ENCODE peak calls at places on chromosome 14, in five cellular contexts. A is mammary epithelial cell; Y is psoas muscle; Q is CD4-positive, alpha-beta memory T cell; R is CD8-positive, alpha-beta T cell. B is an unnamed sample.

GRCh38 chr14:58297412-58297761 is 968 bp upstream of the ARID4A start:
- DNase-seq in A (no peak), Y (no peak), R (peak; percentile 7), Q (no peak), B (peak; percentile 7)

GRCh38 chr14:31961881-31962280 is 115.2 kb upstream of the ARHGAP5 start:
- DNase-seq in A (no peak), Y (no peak), Q (no peak), R (no peak), B (no peak)

GRCh38 chr14:80629606-80630005 is 311.9 kb downstream of the CEP128 start:
- DNase-seq in Q (no peak), A (peak; percentile 29), R (no peak), Y (no peak), B (no peak)

GRCh38 chr14:102503576-102504224 is 5.9 kb downstream of the ANKRD9 start:
- DNase-seq in A (no peak), R (no peak), Y (no peak), Q (no peak), B (no peak)

GRCh38 chr14:36317650-36318049 is 2.8 kb downstream of the MBIP start:
- DNase-seq in Y (no peak), R (no peak), Q (no peak), A (peak; percentile 34), B (no peak)

GRCh38 chr14:95023886-95024285 is 133.4 kb downstream of the DICER1 start:
- DNase-seq in Q (no peak), R (no peak), Y (no peak), A (peak; percentile 33), B (no peak)

GRCh38 chr14:62269204-62269603 is 507.0 kb downstream of the SNAPC1 start:
- DNase-seq in A (peak; percentile 66), R (no peak), Q (no peak), Y (no peak), B (no peak)

GRCh38 chr14:76948213-76948947 is 80.1 kb downstream of the IRF2BPL start:
- DNase-seq in A (no peak), Q (no peak), Y (no peak), R (no peak), B (no peak)

GRCh38 chr14:101776315-101776714 is 14.8 kb downstream of the PPP2R5C start:
- DNase-seq in R (no peak), Y (no peak), Q (no peak), A (no peak), B (peak; percentile 15)

GRCh38 chr14:102560436-102561261 is 31.8 kb upstream of the RCOR1 start:
- DNase-seq in R (no peak), Q (no peak), Y (no peak), A (no peak), B (no peak)

GRCh38 chr14:64507376-64508156 is 3.0 kb downstream of the ZBTB1 start:
- DNase-seq in Q (no peak), A (peak; percentile 78), Y (no peak), R (peak; percentile 32), B (no peak)

GRCh38 chr14:101843665-101844064 is 82.2 kb downstream of the PPP2R5C start:
- DNase-seq in R (peak; percentile 60), A (no peak), Q (peak; percentile 65), Y (no peak), B (peak; percentile 80)

GRCh38 chr14:103064978-103065377 is 7.6 kb upstream of the CDC42BPB start:
- DNase-seq in A (no peak), R (no peak), Y (no peak), Q (no peak), B (no peak)

GRCh38 chr14:45947785-45948184 is 694.8 kb upstream of the MIS18BP1 start:
- DNase-seq in Y (no peak), R (no peak), Q (no peak), A (no peak), B (no peak)

DNA sequence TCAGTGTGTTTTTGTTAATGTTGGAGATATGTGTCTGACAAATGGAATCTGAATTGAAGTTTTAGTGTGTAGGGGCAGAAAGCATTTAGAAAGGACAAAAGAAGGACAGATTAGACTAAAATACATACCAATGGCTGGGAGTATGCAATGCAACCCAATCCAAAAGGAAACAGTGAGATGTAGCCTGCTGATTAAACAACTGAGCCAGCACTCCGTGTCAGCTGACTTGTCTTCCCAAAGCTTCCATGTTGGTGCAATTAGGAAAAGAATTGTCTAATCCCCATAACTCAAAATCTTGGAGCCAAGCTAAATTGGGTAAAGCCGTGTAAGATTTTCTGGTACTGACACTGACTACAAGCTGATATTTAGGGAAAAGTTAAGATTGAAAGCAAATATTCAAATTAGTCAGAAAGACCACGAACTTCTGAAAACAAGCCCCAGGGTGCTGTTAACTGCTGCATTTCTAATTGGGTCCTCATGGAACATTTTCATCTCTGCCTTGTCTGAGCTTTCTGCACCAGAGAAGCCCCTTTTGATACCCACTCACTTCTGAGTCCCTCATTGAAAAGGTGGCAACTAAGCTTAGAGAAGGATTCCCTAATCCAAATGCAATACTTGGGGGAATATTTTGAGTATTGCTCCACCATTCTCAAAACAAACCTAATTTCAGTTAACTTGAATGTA is 109.1 kb downstream of the DAD1 start:
- DNase-seq in R (no peak), Y (no peak), Q (no peak), A (no peak), B (no peak)
- H3K27me3 ChIP-seq in R (no peaks in the 10 kb centered on the region), Y (no peaks in the 10 kb centered on the region), Q (no peaks in the 10 kb centered on the region), A (peaks cover 5% of the 10 kb centered on the region), B (no peaks in the 10 kb centered on the region)

GRCh38 chr14:23173796-23174195 is 9.7 kb downstream of the SLC7A8 start:
- DNase-seq in Y (no peak), A (no peak), Q (no peak), R (no peak), B (no peak)

GRCh38 chr14:23172096-23172495 is 11.4 kb downstream of the SLC7A8 start:
- DNase-seq in A (peak; percentile 89), R (no peak), Y (no peak), Q (no peak), B (no peak)

GRCh38 chr14:23172572-23172971 is 10.9 kb downstream of the SLC7A8 start:
- DNase-seq in Y (no peak), A (no peak), R (no peak), Q (no peak), B (no peak)

GRCh38 chr14:23174266-23174665 is 9.2 kb downstream of the SLC7A8 start:
- DNase-seq in R (no peak), A (peak; percentile 73), Y (no peak), Q (no peak), B (no peak)

DNA sequence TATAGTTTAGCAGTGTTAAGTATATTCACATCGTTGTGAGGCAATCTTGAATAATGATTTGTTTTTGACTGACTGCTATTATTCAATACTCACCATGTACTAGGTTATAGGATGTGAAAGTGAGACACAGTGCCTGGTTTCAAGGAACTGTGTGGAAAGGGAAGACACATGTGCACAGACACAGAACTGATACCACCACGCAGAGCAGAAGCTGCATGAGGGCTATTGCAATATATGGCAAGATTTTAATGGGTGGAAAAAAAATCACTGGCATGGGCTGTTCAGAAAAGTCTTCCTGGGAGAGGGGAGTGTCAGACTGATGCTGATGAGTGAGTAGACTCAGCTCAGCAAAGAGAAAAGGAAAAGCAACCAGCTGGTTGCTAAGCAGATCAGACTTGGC is 10.4 kb downstream of the SLC7A8 start:
- DNase-seq in A (no peak), Q (no peak), Y (no peak), R (no peak), B (no peak)
- H3K27me3 ChIP-seq in A (no peaks in the 10 kb centered on the region), Q (no peaks in the 10 kb centered on the region), Y (no peaks in the 10 kb centered on the region), R (no peaks in the 10 kb centered on the region), B (no peaks in the 10 kb centered on the region)

GRCh38 chr14:89926709-89927108 is 27.8 kb downstream of the EFCAB11 start:
- DNase-seq in A (peak; percentile 40), Y (no peak), Q (no peak), R (no peak), B (no peak)
- H3K27me3 ChIP-seq in A (no peaks in the 10 kb centered on the region), Y (no peaks in the 10 kb centered on the region), Q (no peaks in the 10 kb centered on the region), R (no peaks in the 10 kb centered on the region), B (no peaks in the 10 kb centered on the region)

GRCh38 chr14:21860172-21860571 is 186.6 kb upstream of the OR4E1 start:
- DNase-seq in Y (no peak), R (peak; percentile 46), Q (peak; percentile 55), A (peak; percentile 22), B (peak; percentile 34)
- H3K27me3 ChIP-seq in Y (no peaks in the 10 kb centered on the region), R (no peaks in the 10 kb centered on the region), Q (no peaks in the 10 kb centered on the region), A (peaks cover 5% of the 10 kb centered on the region), B (no peaks in the 10 kb centered on the region)

DNA sequence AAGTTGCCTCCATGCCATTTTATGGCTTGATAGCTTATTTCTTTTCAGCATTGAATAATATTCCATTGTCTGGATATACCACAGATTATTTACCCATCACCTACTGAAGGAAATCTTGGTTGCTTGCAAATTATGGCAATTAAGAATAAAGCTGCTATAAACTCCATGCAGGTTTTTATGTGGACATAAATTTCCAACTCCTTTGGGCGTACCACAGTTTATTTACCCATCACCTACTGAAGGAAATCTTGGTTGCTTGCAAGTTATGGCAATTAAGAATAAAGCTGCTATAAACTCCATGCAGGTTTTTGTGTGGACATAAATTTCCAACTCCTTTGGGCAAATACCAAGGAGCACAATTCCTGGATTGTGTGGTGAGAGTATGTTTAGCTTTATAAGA is 12.6 kb upstream of the PLEKHH1 start:
- DNase-seq in A (no peak), Y (no peak), Q (no peak), R (no peak), B (no peak)
- H3K27me3 ChIP-seq in A (no peaks in the 10 kb centered on the region), Y (peaks cover 6% of the 10 kb centered on the region), Q (peaks cover 7% of the 10 kb centered on the region), R (no peaks in the 10 kb centered on the region), B (no peaks in the 10 kb centered on the region)

GRCh38 chr14:99252940-99253868 is 18.8 kb downstream of the BCL11B start:
- DNase-seq in A (no peak), Q (peak; percentile 61), R (peak; percentile 78), Y (no peak), B (no peak)

GRCh38 chr14:99252443-99252939 is 19.5 kb downstream of the BCL11B start:
- DNase-seq in A (no peak), Y (no peak), Q (no peak), R (no peak), B (no peak)

GRCh38 chr14:99250636-99251208 is 21.3 kb downstream of the BCL11B start:
- DNase-seq in R (no peak), A (no peak), Q (no peak), Y (no peak), B (no peak)

GRCh38 chr14:99253890-99254289 is 18.1 kb downstream of the BCL11B start:
- DNase-seq in A (no peak), R (no peak), Y (no peak), Q (no peak), B (no peak)

DNA sequence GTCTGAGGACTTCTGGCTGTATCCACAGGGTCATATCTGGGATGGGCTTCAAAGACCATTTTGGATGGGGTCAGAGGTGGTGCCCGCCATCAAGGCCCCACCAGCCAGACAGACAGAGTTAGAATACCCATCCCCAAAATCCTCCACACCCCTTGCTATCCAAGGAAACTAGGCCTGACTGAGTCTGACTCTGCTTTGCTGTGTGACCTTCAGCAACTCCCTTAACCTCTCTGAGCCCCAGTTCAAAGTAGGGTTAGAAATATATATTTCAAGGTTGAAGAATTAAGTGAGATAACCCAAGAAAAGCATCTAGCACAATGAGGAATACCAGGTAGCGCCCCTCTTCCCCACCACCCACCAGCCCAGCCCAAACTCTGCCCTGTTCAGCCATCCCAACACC is 20.3 kb downstream of the BCL11B start:
- DNase-seq in A (no peak), R (no peak), Y (no peak), Q (no peak), B (no peak)
- H3K27me3 ChIP-seq in A (no peaks in the 10 kb centered on the region), R (no peaks in the 10 kb centered on the region), Y (peaks cover 32% of the 10 kb centered on the region), Q (no peaks in the 10 kb centered on the region), B (no peaks in the 10 kb centered on the region)

DNA sequence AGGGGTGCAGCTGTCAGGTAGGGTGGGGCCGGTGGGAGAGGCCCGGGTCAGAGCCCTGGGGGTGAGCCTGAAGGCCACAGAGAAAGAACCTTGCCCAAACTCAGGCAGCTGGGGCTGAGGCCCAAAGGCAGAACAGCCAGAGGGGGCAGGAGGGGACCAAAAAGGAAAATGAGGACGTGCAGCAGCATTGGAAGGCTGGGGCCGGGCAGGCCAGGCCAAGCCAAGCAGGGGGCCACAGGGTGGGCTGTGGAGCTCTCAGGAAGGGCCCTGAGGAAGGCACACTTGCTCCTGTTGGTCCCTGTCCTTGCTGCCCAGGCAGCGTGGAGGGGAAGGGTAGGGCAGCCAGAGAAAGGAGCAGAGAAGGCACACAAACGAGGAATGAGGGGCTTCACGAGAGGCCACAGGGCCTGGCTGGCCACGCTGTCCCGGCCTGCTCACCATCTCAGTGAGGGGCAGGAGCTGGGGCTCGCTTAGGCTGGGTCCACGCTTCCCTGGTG is 10.5 kb downstream of the MMP14 start:
- DNase-seq in A (no peak), R (no peak), Q (no peak), Y (no peak), B (no peak)
- H3K27me3 ChIP-seq in A (no peaks in the 10 kb centered on the region), R (no peaks in the 10 kb centered on the region), Q (no peaks in the 10 kb centered on the region), Y (no peaks in the 10 kb centered on the region), B (no peaks in the 10 kb centered on the region)

B was measured in MM.1S.